ENCODE peak calls at places on chromosomes 13 and 19, in four cellular contexts. K is fibroblast of lung; W is effector memory CD4-positive, alpha-beta T cell; G is aorta. X is an unnamed sample.

GRCh38 chr19:632228-633067 is 889 bp downstream of the POLRMT start:
- DNase-seq in G (no peak), W (no peak), K (peak; percentile 62), X (no peak)

GRCh38 chr19:38930776-38931761 is at the start of gene MRPS12:
- DNase-seq in K (peak; percentile 98), G (peak; percentile 99), W (peak; percentile 96), X (peak; percentile 99)

GRCh38 chr13:42276683-42277082 is 4.7 kb downstream of the AKAP11 start:
- DNase-seq in K (no peak), G (no peak), W (no peak), X (no peak)

GRCh38 chr19:18867199-18867598 is 28.8 kb downstream of the CERS1 start:
- DNase-seq in W (no peak), K (no peak), G (no peak), X (no peak)

GRCh38 chr19:1855828-1856255 is 7.5 kb downstream of the KLF16 start:
- DNase-seq in W (no peak), K (no peak), G (no peak), X (no peak)

GRCh38 chr13:70255406-70255991 is 147.2 kb upstream of the KLHL1 start:
- DNase-seq in K (no peak), W (no peak), G (peak; percentile 63), X (no peak)

GRCh38 chr19:18055967-18056366 is 30.8 kb downstream of the IL12RB1 start:
- DNase-seq in W (no peak), G (no peak), K (no peak), X (no peak)

GRCh38 chr19:55563261-55563690 is 17.4 kb downstream of the ZNF579 start:
- DNase-seq in K (peak; percentile 24), G (no peak), W (no peak), X (no peak)

GRCh38 chr13:95267662-95268369 is 33.4 kb downstream of the ABCC4 start:
- DNase-seq in K (peak; percentile 91), W (no peak), G (peak; percentile 60), X (no peak)

GRCh38 chr19:4579389-4579788 is 19.9 kb upstream of the SEMA6B start:
- DNase-seq in K (no peak), G (no peak), W (no peak), X (no peak)

GRCh38 chr19:4582112-4582553 is 22.6 kb upstream of the SEMA6B start:
- DNase-seq in K (peak; percentile 27), G (no peak), W (no peak), X (no peak)

GRCh38 chr19:4581381-4582111 is 22.1 kb upstream of the SEMA6B start:
- DNase-seq in W (no peak), G (no peak), K (peak; percentile 31), X (no peak)

GRCh38 chr19:4580021-4580901 is 20.8 kb upstream of the SEMA6B start:
- DNase-seq in K (no peak), W (no peak), G (no peak), X (no peak)

GRCh38 chr19:4580961-4581380 is 21.5 kb upstream of the SEMA6B start:
- DNase-seq in W (no peak), G (no peak), K (no peak), X (no peak)
- H3K4me3 ChIP-seq in W (no peak overlapping the region), G (no peak overlapping the region), K (no peak overlapping the region), X (no peak overlapping the region)

GRCh38 chr19:47003611-47003935 is 16.1 kb upstream of the NPAS1 start:
- DNase-seq in K (no peak), W (no peak), G (no peak), X (no peak)

GRCh38 chr19:47002853-47003610 is 16.6 kb upstream of the NPAS1 start:
- DNase-seq in G (no peak), W (no peak), K (no peak), X (no peak)

GRCh38 chr19:47002106-47002766 is 17.4 kb upstream of the NPAS1 start:
- DNase-seq in K (no peak), W (no peak), G (no peak), X (no peak)

GRCh38 chr19:47005164-47005641 is 14.4 kb upstream of the NPAS1 start:
- DNase-seq in G (no peak), W (no peak), K (no peak), X (no peak)

GRCh38 chr19:47004012-47004465 is 15.6 kb upstream of the NPAS1 start:
- DNase-seq in G (no peak), K (no peak), W (no peak), X (no peak)
- H3K9me3 ChIP-seq in G (no peaks in the 10 kb centered on the region), K (no peaks in the 10 kb centered on the region), W (no peaks in the 10 kb centered on the region), X (no peaks in the 10 kb centered on the region)

GRCh38 chr19:34678421-34678820 is 943 bp downstream of the ZNF302 start:
- DNase-seq in G (no peak), W (no peak), K (no peak), X (no peak)

GRCh38 chr19:34678085-34678412 is 571 bp downstream of the ZNF302 start:
- DNase-seq in K (no peak), G (no peak), W (no peak), X (no peak)

GRCh38 chr19:34675919-34676318 is 1.0 kb downstream of the SCGB2B2 start:
- DNase-seq in K (no peak), G (no peak), W (no peak), X (no peak)

GRCh38 chr19:34676697-34677385 is at the start of gene SCGB2B2:
- DNase-seq in K (no peak), G (no peak), W (no peak), X (no peak)

DNA sequence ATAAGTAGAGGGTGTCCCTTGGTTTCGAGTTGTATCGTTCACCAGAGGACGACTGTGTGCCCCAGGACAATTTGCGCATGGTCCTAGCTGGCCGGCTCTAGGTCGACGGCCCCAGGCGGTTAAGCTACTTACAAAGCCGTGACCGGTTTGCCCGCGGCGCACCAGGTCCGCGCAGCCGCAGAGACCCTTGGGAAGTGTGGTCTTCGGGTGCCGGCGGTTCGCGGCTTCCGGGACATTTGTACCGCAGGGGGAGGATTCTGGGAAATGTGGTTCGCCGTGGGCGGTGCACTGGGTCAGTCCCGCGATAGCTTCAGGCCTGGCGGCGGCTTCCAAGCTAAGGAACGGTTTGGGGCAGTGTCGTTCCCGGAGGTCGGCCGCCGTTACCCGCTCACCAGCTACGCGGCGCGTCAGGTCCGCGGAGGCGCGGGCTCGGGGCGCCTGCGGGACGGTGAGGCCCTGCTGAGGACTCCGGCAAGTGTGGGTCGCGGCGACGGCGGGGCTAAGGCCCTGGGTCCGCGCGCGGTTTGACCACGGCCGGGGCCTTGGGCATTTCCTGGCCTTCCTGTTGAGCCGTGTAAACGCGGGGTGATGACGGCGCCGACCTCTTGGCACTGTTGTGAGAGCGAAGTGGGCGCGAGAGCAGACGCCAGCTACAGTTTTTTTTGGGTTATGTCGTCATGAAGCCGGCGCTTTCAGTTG is at the start of gene ZNF302:
- DNase-seq in W (peak; percentile 88), G (peak; percentile 98), K (peak; percentile 97), X (peak; percentile 98)
- H3K4me3 ChIP-seq in W (peak within 1 kb of the TSS; percentile 80), G (peak within 1 kb of the TSS; percentile 24), K (peak within 1 kb of the TSS; percentile 60), X (peak within 1 kb of the TSS; percentile 81)

GRCh38 chr19:50333235-50333736 is 4.1 kb upstream of the KCNC3 start:
- DNase-seq in W (peak; percentile 79), K (peak; percentile 70), G (peak; percentile 92), X (peak; percentile 94)

GRCh38 chr19:50334741-50335421 is 5.7 kb upstream of the KCNC3 start:
- DNase-seq in W (no peak), G (no peak), K (no peak), X (no peak)

GRCh38 chr19:50332014-50332263 is 2.8 kb upstream of the KCNC3 start:
- DNase-seq in G (peak; percentile 49), W (no peak), K (no peak), X (no peak)

GRCh38 chr19:50332264-50333038 is 3.3 kb upstream of the KCNC3 start:
- DNase-seq in W (no peak), G (peak; percentile 54), K (no peak), X (peak; percentile 54)

DNA sequence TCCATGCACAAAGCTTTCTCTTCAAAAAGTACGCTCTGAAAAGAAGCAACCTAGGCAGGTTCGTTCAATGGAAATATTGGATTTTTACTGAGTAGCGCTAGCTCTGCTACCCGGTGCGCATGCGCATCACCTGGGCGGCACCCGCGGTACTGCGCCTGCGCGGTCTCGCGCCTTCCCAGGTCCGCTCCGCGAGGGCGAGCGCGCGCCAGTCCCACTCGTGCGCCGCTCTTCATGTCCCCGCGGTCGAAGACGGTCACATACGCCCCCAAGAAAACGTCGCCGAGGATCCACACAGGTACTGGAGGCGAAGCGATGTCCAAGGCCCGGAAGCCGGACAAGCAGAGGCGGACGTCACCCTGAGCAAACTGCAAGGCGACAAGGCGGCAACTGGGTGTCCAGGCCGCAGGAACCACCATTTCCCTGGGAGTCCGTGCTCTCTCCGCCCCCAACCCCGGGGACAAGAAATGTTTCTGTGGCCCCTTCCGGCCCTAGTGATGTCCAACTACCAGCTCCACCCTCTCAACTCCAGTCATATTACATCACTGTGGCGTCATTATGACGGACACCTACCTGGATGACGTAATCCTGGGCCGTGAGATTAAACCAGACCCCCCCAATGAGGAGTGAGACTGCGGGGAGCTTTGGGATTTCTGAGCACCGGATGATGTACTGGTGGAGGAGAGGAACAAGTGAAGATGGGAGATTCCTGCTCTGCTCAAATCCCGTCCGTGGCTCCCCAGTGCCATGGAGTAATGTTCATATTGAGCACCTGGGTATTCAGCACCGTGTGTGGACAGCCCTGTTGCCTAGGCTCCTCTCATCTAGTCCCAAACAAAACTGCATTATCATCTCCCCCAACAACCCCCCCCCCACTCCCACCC is 4.8 kb upstream of the KCNC3 start:
- DNase-seq in W (peak; percentile 63), G (peak; percentile 91), K (no peak), X (peak; percentile 77)
- H3K9me3 ChIP-seq in W (no peaks in the 10 kb centered on the region), G (no peaks in the 10 kb centered on the region), K (no peaks in the 10 kb centered on the region), X (no peaks in the 10 kb centered on the region)

GRCh38 chr19:58209577-58209976 is 19.1 kb upstream of the ZNF544 start:
- DNase-seq in K (no peak), W (no peak), G (no peak), X (no peak)

GRCh38 chr19:58204566-58204965 is 21.7 kb downstream of the ZNF274 start:
- DNase-seq in K (no peak), W (no peak), G (no peak), X (no peak)

GRCh38 chr19:58203814-58204475 is 21.1 kb downstream of the ZNF274 start:
- DNase-seq in W (no peak), G (no peak), K (no peak), X (no peak)
- H3K4me3 ChIP-seq in W (no peak overlapping the region), G (no peak overlapping the region), K (no peak overlapping the region), X (no peak overlapping the region)

GRCh38 chr19:22088541-22089144 is 36.4 kb downstream of the ZNF257 start:
- DNase-seq in G (no peak), K (no peak), W (no peak), X (no peak)
- H3K9me3 ChIP-seq in G (peaks cover 1% of the 10 kb centered on the region), K (no peaks in the 10 kb centered on the region), W (peaks cover 20% of the 10 kb centered on the region), X (no peaks in the 10 kb centered on the region)

GRCh38 chr19:8487137-8487851 is 15.1 kb downstream of the PRAM1 start:
- DNase-seq in G (peak; percentile 73), K (no peak), W (peak; percentile 36), X (peak; percentile 84)
- H3K4me3 ChIP-seq in G (no peak overlapping the region), K (no peak overlapping the region), W (no peak overlapping the region), X (no peak overlapping the region)

GRCh38 chr19:50061650-50062049 is 35.8 kb downstream of the ZNF473 start:
- DNase-seq in G (no peak), W (no peak), K (no peak), X (no peak)
- H3K9me3 ChIP-seq in G (peaks cover 21% of the 10 kb centered on the region), W (peaks cover 17% of the 10 kb centered on the region), K (peaks cover 3% of the 10 kb centered on the region), X (no peaks in the 10 kb centered on the region)

X was measured in left lung.